ENCODE peak calls at places on chromosomes 11 and 22, in seven cellular contexts. One of them, this sample, is unnamed.

GRCh38 chr11:79437274-79437980 is 3.4 kb downstream of the TENM4 start:
- DNase-seq in left ventricle myocardium inferior: peak; percentile 76
- DNase-seq in iPS DF 6.9: no peak
- DNase-seq in IMR-90: peak; percentile 57
- DNase-seq in mucosa of descending colon: peak; percentile 59
- DNase-seq in neuronal stem cell: peak; percentile 69
- DNase-seq in pancreas: peak; percentile 54
- DNase-seq in this sample: peak; percentile 69

GRCh38 chr22:45565973-45566372 is 63.3 kb downstream of the FBLN1 start:
- DNase-seq in left ventricle myocardium inferior: no peak
- DNase-seq in iPS DF 6.9: no peak
- DNase-seq in IMR-90: no peak
- DNase-seq in mucosa of descending colon: no peak
- DNase-seq in neuronal stem cell: no peak
- DNase-seq in pancreas: no peak
- DNase-seq in this sample: no peak

GRCh38 chr22:35587447-35587870 is 29.7 kb downstream of the MB start:
- DNase-seq in left ventricle myocardium inferior: peak; percentile 91
- DNase-seq in iPS DF 6.9: no peak
- DNase-seq in IMR-90: no peak
- DNase-seq in mucosa of descending colon: peak; percentile 42
- DNase-seq in neuronal stem cell: no peak
- DNase-seq in pancreas: no peak
- DNase-seq in this sample: no peak

GRCh38 chr11:72814139-72814830 is at the start of gene ATG16L2:
- DNase-seq in left ventricle myocardium inferior: peak; percentile 87
- DNase-seq in iPS DF 6.9: no peak
- DNase-seq in IMR-90: peak; percentile 76
- DNase-seq in mucosa of descending colon: peak; percentile 95
- DNase-seq in neuronal stem cell: peak; percentile 90
- DNase-seq in pancreas: peak; percentile 86
- DNase-seq in this sample: peak; percentile 97

GRCh38 chr22:44807232-44807631 is 54.9 kb downstream of the ARHGAP8 start:
- DNase-seq in left ventricle myocardium inferior: no peak
- DNase-seq in iPS DF 6.9: no peak
- DNase-seq in IMR-90: no peak
- DNase-seq in mucosa of descending colon: no peak
- DNase-seq in neuronal stem cell: no peak
- DNase-seq in pancreas: no peak
- DNase-seq in this sample: no peak

GRCh38 chr11:13333456-13333957 is 55.9 kb downstream of the BMAL1 start:
- DNase-seq in left ventricle myocardium inferior: no peak
- DNase-seq in iPS DF 6.9: no peak
- DNase-seq in IMR-90: no peak
- DNase-seq in mucosa of descending colon: peak; percentile 48
- DNase-seq in neuronal stem cell: no peak
- DNase-seq in pancreas: peak; percentile 32
- DNase-seq in this sample: no peak

GRCh38 chr11:116136987-116137674 is 632.9 kb upstream of the CADM1 start:
- DNase-seq in left ventricle myocardium inferior: no peak
- DNase-seq in iPS DF 6.9: no peak
- DNase-seq in IMR-90: no peak
- DNase-seq in mucosa of descending colon: peak; percentile 41
- DNase-seq in neuronal stem cell: no peak
- DNase-seq in pancreas: no peak
- DNase-seq in this sample: no peak

GRCh38 chr11:13603661-13604060 is 64.8 kb upstream of the FAR1 start:
- DNase-seq in left ventricle myocardium inferior: no peak
- DNase-seq in iPS DF 6.9: no peak
- DNase-seq in IMR-90: no peak
- DNase-seq in mucosa of descending colon: no peak
- DNase-seq in neuronal stem cell: no peak
- DNase-seq in pancreas: no peak
- DNase-seq in this sample: no peak

GRCh38 chr11:45859661-45860140 is 12.4 kb downstream of the CRY2 start:
- DNase-seq in left ventricle myocardium inferior: peak; percentile 92
- DNase-seq in iPS DF 6.9: no peak
- DNase-seq in IMR-90: peak; percentile 99
- DNase-seq in mucosa of descending colon: peak; percentile 96
- DNase-seq in neuronal stem cell: no peak
- DNase-seq in pancreas: peak; percentile 92
- DNase-seq in this sample: peak; percentile 97

GRCh38 chr22:26464312-26464711 is 19.3 kb downstream of the HPS4 start:
- DNase-seq in left ventricle myocardium inferior: peak; percentile 22
- DNase-seq in iPS DF 6.9: no peak
- DNase-seq in IMR-90: no peak
- DNase-seq in mucosa of descending colon: no peak
- DNase-seq in neuronal stem cell: no peak
- DNase-seq in pancreas: no peak
- DNase-seq in this sample: peak; percentile 45

GRCh38 chr11:113059548-113059947 is 98.3 kb downstream of the NCAM1 start:
- DNase-seq in left ventricle myocardium inferior: no peak
- DNase-seq in iPS DF 6.9: no peak
- DNase-seq in IMR-90: no peak
- DNase-seq in mucosa of descending colon: no peak
- DNase-seq in neuronal stem cell: no peak
- DNase-seq in pancreas: no peak
- DNase-seq in this sample: no peak

GRCh38 chr11:65403607-65404121 is 17.2 kb downstream of the FRMD8 start:
- DNase-seq in left ventricle myocardium inferior: no peak
- DNase-seq in iPS DF 6.9: no peak
- DNase-seq in IMR-90: no peak
- DNase-seq in mucosa of descending colon: no peak
- DNase-seq in neuronal stem cell: no peak
- DNase-seq in pancreas: no peak
- DNase-seq in this sample: no peak

GRCh38 chr11:112293614-112294013 is 33.0 kb upstream of the PLET1 start:
- DNase-seq in left ventricle myocardium inferior: peak; percentile 31
- DNase-seq in iPS DF 6.9: no peak
- DNase-seq in IMR-90: no peak
- DNase-seq in mucosa of descending colon: no peak
- DNase-seq in neuronal stem cell: no peak
- DNase-seq in pancreas: no peak
- DNase-seq in this sample: no peak

GRCh38 chr11:11584446-11584810 is 37.4 kb downstream of the GALNT18 start:
- DNase-seq in left ventricle myocardium inferior: no peak
- DNase-seq in iPS DF 6.9: no peak
- DNase-seq in IMR-90: peak; percentile 97
- DNase-seq in mucosa of descending colon: no peak
- DNase-seq in neuronal stem cell: no peak
- DNase-seq in pancreas: no peak
- DNase-seq in this sample: peak; percentile 37

GRCh38 chr11:134359646-134360045 is 27.9 kb downstream of the GLB1L2 start:
- DNase-seq in left ventricle myocardium inferior: no peak
- DNase-seq in iPS DF 6.9: no peak
- DNase-seq in IMR-90: no peak
- DNase-seq in mucosa of descending colon: no peak
- DNase-seq in neuronal stem cell: no peak
- DNase-seq in pancreas: no peak
- DNase-seq in this sample: no peak

GRCh38 chr11:77609234-77609633 is 19.5 kb downstream of the AQP11 start:
- DNase-seq in left ventricle myocardium inferior: no peak
- DNase-seq in iPS DF 6.9: no peak
- DNase-seq in IMR-90: no peak
- DNase-seq in mucosa of descending colon: no peak
- DNase-seq in neuronal stem cell: no peak
- DNase-seq in pancreas: no peak
- DNase-seq in this sample: no peak
- H3K36me3 ChIP-seq in left ventricle myocardium inferior: peaks cover 23% of the 10 kb centered on the region
- H3K36me3 ChIP-seq in iPS DF 6.9: peaks cover 7% of the 10 kb centered on the region
- H3K36me3 ChIP-seq in IMR-90: peaks cover 5% of the 10 kb centered on the region
- H3K36me3 ChIP-seq in mucosa of descending colon: no peaks in the 10 kb centered on the region
- H3K36me3 ChIP-seq in neuronal stem cell: peaks cover 87% of the 10 kb centered on the region
- H3K36me3 ChIP-seq in pancreas: peaks cover 5% of the 10 kb centered on the region
- H3K36me3 ChIP-seq in this sample: peaks cover 46% of the 10 kb centered on the region

GRCh38 chr11:64121637-64122410 is 44.1 kb downstream of the MACROD1 start:
- DNase-seq in left ventricle myocardium inferior: no peak
- DNase-seq in iPS DF 6.9: no peak
- DNase-seq in IMR-90: peak; percentile 95
- DNase-seq in mucosa of descending colon: no peak
- DNase-seq in neuronal stem cell: no peak
- DNase-seq in pancreas: no peak
- DNase-seq in this sample: peak; percentile 39
- H3K4me1 ChIP-seq in left ventricle myocardium inferior: peaks cover 32% of the 10 kb centered on the region
- H3K4me1 ChIP-seq in iPS DF 6.9: peaks cover 9% of the 10 kb centered on the region
- H3K4me1 ChIP-seq in IMR-90: peaks cover 21% of the 10 kb centered on the region
- H3K4me1 ChIP-seq in mucosa of descending colon: no peaks in the 10 kb centered on the region
- H3K4me1 ChIP-seq in neuronal stem cell: peaks cover 33% of the 10 kb centered on the region
- H3K4me1 ChIP-seq in pancreas: peaks cover 23% of the 10 kb centered on the region
- H3K4me1 ChIP-seq in this sample: no peaks in the 10 kb centered on the region

GRCh38 chr22:49824185-49824925 is 3.3 kb downstream of the BRD1 start:
- DNase-seq in left ventricle myocardium inferior: no peak
- DNase-seq in iPS DF 6.9: no peak
- DNase-seq in IMR-90: no peak
- DNase-seq in mucosa of descending colon: no peak
- DNase-seq in neuronal stem cell: no peak
- DNase-seq in pancreas: no peak
- DNase-seq in this sample: no peak

GRCh38 chr22:49823289-49824045 is 4.2 kb downstream of the BRD1 start:
- DNase-seq in left ventricle myocardium inferior: no peak
- DNase-seq in iPS DF 6.9: no peak
- DNase-seq in IMR-90: no peak
- DNase-seq in mucosa of descending colon: no peak
- DNase-seq in neuronal stem cell: no peak
- DNase-seq in pancreas: no peak
- DNase-seq in this sample: no peak

GRCh38 chr22:49825944-49826602 is 1.6 kb downstream of the BRD1 start:
- DNase-seq in left ventricle myocardium inferior: no peak
- DNase-seq in iPS DF 6.9: no peak
- DNase-seq in IMR-90: peak; percentile 72
- DNase-seq in mucosa of descending colon: peak; percentile 62
- DNase-seq in neuronal stem cell: no peak
- DNase-seq in pancreas: no peak
- DNase-seq in this sample: peak; percentile 53

GRCh38 chr22:49825436-49825835 is 2.2 kb downstream of the BRD1 start:
- DNase-seq in left ventricle myocardium inferior: no peak
- DNase-seq in iPS DF 6.9: no peak
- DNase-seq in IMR-90: peak; percentile 66
- DNase-seq in mucosa of descending colon: no peak
- DNase-seq in neuronal stem cell: no peak
- DNase-seq in pancreas: no peak
- DNase-seq in this sample: peak; percentile 41

GRCh38 chr22:49824936-49825335 is 2.7 kb downstream of the BRD1 start:
- DNase-seq in left ventricle myocardium inferior: no peak
- DNase-seq in iPS DF 6.9: no peak
- DNase-seq in IMR-90: no peak
- DNase-seq in mucosa of descending colon: no peak
- DNase-seq in neuronal stem cell: no peak
- DNase-seq in pancreas: no peak
- DNase-seq in this sample: no peak
- H3K36me3 ChIP-seq in left ventricle myocardium inferior: peaks cover 41% of the 10 kb centered on the region
- H3K36me3 ChIP-seq in iPS DF 6.9: peaks cover 17% of the 10 kb centered on the region
- H3K36me3 ChIP-seq in IMR-90: peaks cover 39% of the 10 kb centered on the region
- H3K36me3 ChIP-seq in mucosa of descending colon: peaks cover 7% of the 10 kb centered on the region
- H3K36me3 ChIP-seq in neuronal stem cell: peaks cover 60% of the 10 kb centered on the region
- H3K36me3 ChIP-seq in pancreas: peaks cover 27% of the 10 kb centered on the region
- H3K36me3 ChIP-seq in this sample: peaks cover 40% of the 10 kb centered on the region

DNA sequence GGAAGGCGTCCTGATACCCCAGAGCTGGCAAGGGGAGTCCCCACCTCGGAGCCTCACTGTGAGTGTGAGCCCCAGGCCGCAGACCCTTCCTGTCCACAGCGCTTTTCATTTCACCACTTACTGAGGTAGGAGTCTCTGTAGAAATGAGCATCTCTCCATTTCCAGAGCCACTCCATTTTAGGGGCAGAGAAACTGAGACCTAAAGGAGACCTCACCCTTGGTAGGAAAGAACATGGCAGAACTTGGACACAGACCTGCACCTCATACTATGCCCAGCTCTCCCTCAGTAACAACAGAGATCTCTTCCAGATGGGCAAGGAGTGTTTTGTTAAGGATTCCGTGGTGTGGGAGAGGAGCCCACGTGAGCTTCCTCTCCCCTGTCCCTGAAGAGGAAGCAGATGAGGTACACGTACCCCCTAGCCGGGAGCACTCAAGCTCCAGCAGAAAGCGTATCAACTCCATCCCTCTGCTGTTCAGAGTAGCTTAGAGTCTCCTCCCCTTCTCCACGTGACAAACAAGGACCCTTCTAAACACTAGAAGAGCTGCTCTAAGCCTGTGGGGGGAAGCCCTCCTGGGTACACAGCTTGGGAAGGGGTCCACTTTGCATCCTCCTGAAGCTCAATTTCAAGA is 531 bp upstream of the VSIG2 start:
- DNase-seq in left ventricle myocardium inferior: no peak
- DNase-seq in iPS DF 6.9: no peak
- DNase-seq in IMR-90: no peak
- DNase-seq in mucosa of descending colon: no peak
- DNase-seq in neuronal stem cell: no peak
- DNase-seq in pancreas: no peak
- DNase-seq in this sample: no peak
- H3K4me1 ChIP-seq in left ventricle myocardium inferior: peaks cover 99% of the 10 kb centered on the region
- H3K4me1 ChIP-seq in iPS DF 6.9: peaks cover 9% of the 10 kb centered on the region
- H3K4me1 ChIP-seq in IMR-90: peaks cover 12% of the 10 kb centered on the region
- H3K4me1 ChIP-seq in mucosa of descending colon: peaks cover 24% of the 10 kb centered on the region
- H3K4me1 ChIP-seq in neuronal stem cell: peaks cover 12% of the 10 kb centered on the region
- H3K4me1 ChIP-seq in pancreas: no peaks in the 10 kb centered on the region
- H3K4me1 ChIP-seq in this sample: peaks cover 4% of the 10 kb centered on the region

DNA sequence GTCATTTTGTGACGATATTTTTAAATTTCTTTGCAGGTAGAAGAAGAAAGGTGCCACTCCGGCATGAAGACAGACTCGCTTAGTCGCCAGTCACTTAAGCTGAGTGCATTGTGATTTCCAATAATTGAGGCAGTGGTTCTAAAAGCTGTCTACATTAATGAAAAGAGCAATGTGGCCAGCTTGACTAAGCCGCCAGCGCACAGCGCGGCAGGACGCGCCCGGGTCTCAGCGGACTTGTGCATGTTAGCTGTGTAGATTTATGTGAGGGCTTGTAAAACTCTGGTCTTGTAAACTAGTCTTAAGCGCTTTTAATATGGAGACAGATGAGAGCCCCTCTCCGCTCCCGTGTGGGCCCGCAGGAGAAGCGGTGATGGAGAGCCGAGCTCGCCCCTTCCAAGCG is 5.6 kb downstream of the DGCR8 start:
- DNase-seq in left ventricle myocardium inferior: no peak
- DNase-seq in iPS DF 6.9: no peak
- DNase-seq in IMR-90: no peak
- DNase-seq in mucosa of descending colon: no peak
- DNase-seq in neuronal stem cell: no peak
- DNase-seq in pancreas: no peak
- DNase-seq in this sample: no peak
- H3K36me3 ChIP-seq in left ventricle myocardium inferior: peaks cover 52% of the 10 kb centered on the region
- H3K36me3 ChIP-seq in iPS DF 6.9: peaks cover 47% of the 10 kb centered on the region
- H3K36me3 ChIP-seq in IMR-90: peaks cover 45% of the 10 kb centered on the region
- H3K36me3 ChIP-seq in mucosa of descending colon: peaks cover 9% of the 10 kb centered on the region
- H3K36me3 ChIP-seq in neuronal stem cell: peaks cover 94% of the 10 kb centered on the region
- H3K36me3 ChIP-seq in pancreas: peaks cover 25% of the 10 kb centered on the region
- H3K36me3 ChIP-seq in this sample: peaks cover 52% of the 10 kb centered on the region